ENCODE peak calls at places on chromosomes 3 and 15, in nine cellular contexts. S is SJSA1; R is 8988T; I is hepatocyte; Y is AG09309; O is T-helper 1 cell; V is stimulated activated CD8-positive, alpha-beta memory T cell treated with anti-CD3 and anti-CD28 coated beads, Interleukin-2, amount 100 ng/mL, for 48 hours; A is activated naive CD4-positive, alpha-beta T cell treated with Interleukin-2 at 50 U/mL for 16 hours; N is astrocyte of the spinal cord. B is an unnamed sample.

GRCh38 chr3:14913071-14913925 is 34.1 kb upstream of the NR2C2 start:
- DNase-seq in V (no peak), S (no peak), O (no peak), I (no peak), R (no peak), A (no peak), N (no peak), Y (no peak), B (no peak)

GRCh38 chr3:106457278-106458210 is 588.7 kb upstream of the CBLB start:
- DNase-seq in A (peak), O (no peak), N (peak), I (no peak), R (no peak), S (no peak), V (peak), Y (peak), B (peak)

GRCh38 chr3:172654470-172654869 is 56.4 kb downstream of the NCEH1 start:
- DNase-seq in S (no peak), N (no peak), O (no peak), I (no peak), R (no peak), Y (no peak), A (no peak), V (no peak), B (no peak)

GRCh38 chr3:143348486-143349327 is 229.1 kb downstream of the CHST2 start:
- DNase-seq in I (no peak), Y (no peak), V (no peak), A (no peak), O (no peak), R (no peak), S (no peak), N (no peak), B (peak)

GRCh38 chr3:86793786-86794185 is 197.2 kb downstream of the VGLL3 start:
- DNase-seq in N (peak), S (peak), R (no peak), Y (peak), V (no peak), O (no peak), I (peak), A (no peak), B (peak)

GRCh38 chr15:98772895-98773294 is 124.6 kb downstream of the IGF1R start:
- DNase-seq in V (no peak), S (no peak), O (no peak), N (no peak), R (no peak), Y (no peak), I (no peak), A (no peak), B (no peak)

GRCh38 chr15:71386448-71387236 is 271.4 kb downstream of the THSD4 start:
- DNase-seq in R (no peak), A (no peak), Y (no peak), N (peak), V (no peak), S (no peak), O (no peak), I (peak), B (peak)

GRCh38 chr3:197494366-197495058 is 61.3 kb downstream of the BDH1 start:
- DNase-seq in N (peak), I (no peak), A (no peak), Y (no peak), S (peak), R (no peak), V (no peak), O (no peak), B (no peak)

GRCh38 chr15:60511351-60512157 is 32.6 kb upstream of the ICE2 start:
- DNase-seq in I (no peak), O (no peak), Y (no peak), S (no peak), V (peak), N (no peak), R (no peak), A (no peak), B (no peak)

GRCh38 chr3:65948833-65949573 is 89.7 kb downstream of the MAGI1 start:
- DNase-seq in A (no peak), R (no peak), O (no peak), Y (no peak), N (no peak), V (no peak), S (no peak), I (no peak), B (no peak)

GRCh38 chr15:85543741-85544155 is 163.3 kb downstream of the AKAP13 start:
- DNase-seq in I (peak), S (no peak), Y (no peak), R (no peak), O (no peak), A (no peak), V (no peak), N (no peak), B (no peak)

GRCh38 chr3:127820221-127820870 is 2.0 kb downstream of the MGLL start:
- DNase-seq in Y (no peak), O (no peak), R (no peak), S (no peak), I (no peak), N (peak), V (no peak), A (no peak), B (no peak)

GRCh38 chr3:111720681-111721380 is 125.7 kb upstream of the ZBED2 start:
- DNase-seq in V (no peak), A (no peak), I (no peak), O (no peak), Y (no peak), R (no peak), N (no peak), S (no peak), B (no peak)

B was measured in DMS53.